ENCODE peak calls at places on chromosomes 16 and 17, in nine cellular contexts. One of them, this sample, is unnamed.

GRCh38 chr16:4675864-4676786 is 17.2 kb upstream of the NUDT16L1 start:
- DNase-seq in heart left ventricle: no peak
- DNase-seq in stomach: no peak
- DNase-seq in cerebellum: no peak
- DNase-seq in Right ventricle myocardium superior: no peak
- DNase-seq in colonic mucosa: no peak
- DNase-seq in cardiac fibroblast: no peak
- DNase-seq in upper lobe of left lung: no peak
- DNase-seq in NCI-H748 treated with DMSO at 0.1 percent for 48 hours: no peak
- DNase-seq in this sample: no peak

GRCh38 chr17:78748730-78749317 is 33.2 kb downstream of the CYTH1 start:
- DNase-seq in heart left ventricle: peak
- DNase-seq in stomach: peak
- DNase-seq in cerebellum: no peak
- DNase-seq in Right ventricle myocardium superior: peak
- DNase-seq in colonic mucosa: peak
- DNase-seq in cardiac fibroblast: peak
- DNase-seq in upper lobe of left lung: peak
- DNase-seq in NCI-H748 treated with DMSO at 0.1 percent for 48 hours: no peak
- DNase-seq in this sample: peak

GRCh38 chr17:57947369-57947768 is 7.8 kb downstream of the CUEDC1 start:
- DNase-seq in heart left ventricle: no peak
- DNase-seq in stomach: no peak
- DNase-seq in cerebellum: no peak
- DNase-seq in Right ventricle myocardium superior: no peak
- DNase-seq in colonic mucosa: no peak
- DNase-seq in cardiac fibroblast: no peak
- DNase-seq in upper lobe of left lung: no peak
- DNase-seq in NCI-H748 treated with DMSO at 0.1 percent for 48 hours: no peak
- DNase-seq in this sample: no peak

GRCh38 chr17:72126575-72127486 is 6.0 kb downstream of the SOX9 start:
- DNase-seq in heart left ventricle: no peak
- DNase-seq in stomach: peak
- DNase-seq in cerebellum: no peak
- DNase-seq in Right ventricle myocardium superior: no peak
- DNase-seq in colonic mucosa: peak
- DNase-seq in cardiac fibroblast: peak
- DNase-seq in upper lobe of left lung: no peak
- DNase-seq in NCI-H748 treated with DMSO at 0.1 percent for 48 hours: no peak
- DNase-seq in this sample: peak

GRCh38 chr17:49518346-49519078 is 23.4 kb downstream of the NGFR start:
- DNase-seq in heart left ventricle: no peak
- DNase-seq in stomach: no peak
- DNase-seq in cerebellum: no peak
- DNase-seq in Right ventricle myocardium superior: no peak
- DNase-seq in colonic mucosa: no peak
- DNase-seq in cardiac fibroblast: no peak
- DNase-seq in upper lobe of left lung: no peak
- DNase-seq in NCI-H748 treated with DMSO at 0.1 percent for 48 hours: no peak
- DNase-seq in this sample: no peak

GRCh38 chr16:88287219-88287618 is 95.5 kb upstream of the ZNF469 start:
- DNase-seq in heart left ventricle: no peak
- DNase-seq in stomach: no peak
- DNase-seq in cerebellum: no peak
- DNase-seq in Right ventricle myocardium superior: no peak
- DNase-seq in colonic mucosa: no peak
- DNase-seq in cardiac fibroblast: no peak
- DNase-seq in upper lobe of left lung: no peak
- DNase-seq in NCI-H748 treated with DMSO at 0.1 percent for 48 hours: no peak
- DNase-seq in this sample: no peak

GRCh38 chr16:69833357-69833781 is 71.2 kb downstream of the WWP2 start:
- DNase-seq in heart left ventricle: no peak
- DNase-seq in stomach: no peak
- DNase-seq in cerebellum: no peak
- DNase-seq in Right ventricle myocardium superior: no peak
- DNase-seq in colonic mucosa: no peak
- DNase-seq in cardiac fibroblast: no peak
- DNase-seq in upper lobe of left lung: no peak
- DNase-seq in NCI-H748 treated with DMSO at 0.1 percent for 48 hours: no peak
- DNase-seq in this sample: no peak

GRCh38 chr17:75769536-75769935 is 4.5 kb upstream of the GALK1 start:
- DNase-seq in heart left ventricle: no peak
- DNase-seq in stomach: peak
- DNase-seq in cerebellum: no peak
- DNase-seq in Right ventricle myocardium superior: no peak
- DNase-seq in colonic mucosa: peak
- DNase-seq in cardiac fibroblast: no peak
- DNase-seq in upper lobe of left lung: no peak
- DNase-seq in NCI-H748 treated with DMSO at 0.1 percent for 48 hours: no peak
- DNase-seq in this sample: no peak

GRCh38 chr16:78522327-78522726 is 422.9 kb downstream of the WWOX start:
- DNase-seq in heart left ventricle: no peak
- DNase-seq in stomach: no peak
- DNase-seq in cerebellum: no peak
- DNase-seq in Right ventricle myocardium superior: no peak
- DNase-seq in colonic mucosa: no peak
- DNase-seq in cardiac fibroblast: no peak
- DNase-seq in upper lobe of left lung: no peak
- DNase-seq in NCI-H748 treated with DMSO at 0.1 percent for 48 hours: no peak
- DNase-seq in this sample: no peak

GRCh38 chr16:54533856-54534490 is 247.4 kb upstream of the IRX3 start:
- DNase-seq in heart left ventricle: no peak
- DNase-seq in stomach: no peak
- DNase-seq in cerebellum: no peak
- DNase-seq in Right ventricle myocardium superior: no peak
- DNase-seq in colonic mucosa: no peak
- DNase-seq in cardiac fibroblast: no peak
- DNase-seq in upper lobe of left lung: no peak
- DNase-seq in NCI-H748 treated with DMSO at 0.1 percent for 48 hours: no peak
- DNase-seq in this sample: no peak

GRCh38 chr16:56470232-56470631 is 18.9 kb downstream of the OGFOD1 start:
- DNase-seq in heart left ventricle: no peak
- DNase-seq in stomach: no peak
- DNase-seq in cerebellum: no peak
- DNase-seq in Right ventricle myocardium superior: no peak
- DNase-seq in colonic mucosa: no peak
- DNase-seq in cardiac fibroblast: no peak
- DNase-seq in upper lobe of left lung: no peak
- DNase-seq in NCI-H748 treated with DMSO at 0.1 percent for 48 hours: no peak
- DNase-seq in this sample: no peak

GRCh38 chr17:77476006-77476405 is 335.2 kb downstream of the SEC14L1 start:
- DNase-seq in heart left ventricle: no peak
- DNase-seq in stomach: no peak
- DNase-seq in cerebellum: no peak
- DNase-seq in Right ventricle myocardium superior: no peak
- DNase-seq in colonic mucosa: no peak
- DNase-seq in cardiac fibroblast: no peak
- DNase-seq in upper lobe of left lung: no peak
- DNase-seq in NCI-H748 treated with DMSO at 0.1 percent for 48 hours: no peak
- DNase-seq in this sample: no peak

GRCh38 chr17:1137465-1137894 is 42.3 kb downstream of the ABR start:
- DNase-seq in heart left ventricle: no peak
- DNase-seq in stomach: no peak
- DNase-seq in cerebellum: no peak
- DNase-seq in Right ventricle myocardium superior: peak
- DNase-seq in colonic mucosa: peak
- DNase-seq in cardiac fibroblast: no peak
- DNase-seq in upper lobe of left lung: no peak
- DNase-seq in NCI-H748 treated with DMSO at 0.1 percent for 48 hours: peak
- DNase-seq in this sample: peak

GRCh38 chr17:58196610-58197009 is 4.1 kb downstream of the EPX start:
- DNase-seq in heart left ventricle: no peak
- DNase-seq in stomach: no peak
- DNase-seq in cerebellum: no peak
- DNase-seq in Right ventricle myocardium superior: no peak
- DNase-seq in colonic mucosa: no peak
- DNase-seq in cardiac fibroblast: no peak
- DNase-seq in upper lobe of left lung: no peak
- DNase-seq in NCI-H748 treated with DMSO at 0.1 percent for 48 hours: no peak
- DNase-seq in this sample: no peak

GRCh38 chr16:13348416-13348815 is 447.0 kb downstream of the SHISA9 start:
- DNase-seq in heart left ventricle: no peak
- DNase-seq in stomach: no peak
- DNase-seq in cerebellum: no peak
- DNase-seq in Right ventricle myocardium superior: no peak
- DNase-seq in colonic mucosa: no peak
- DNase-seq in cardiac fibroblast: no peak
- DNase-seq in upper lobe of left lung: no peak
- DNase-seq in NCI-H748 treated with DMSO at 0.1 percent for 48 hours: no peak
- DNase-seq in this sample: no peak

GRCh38 chr16:529012-529575 is 1.6 kb downstream of the CAPN15 start:
- DNase-seq in heart left ventricle: no peak
- DNase-seq in stomach: no peak
- DNase-seq in cerebellum: no peak
- DNase-seq in Right ventricle myocardium superior: no peak
- DNase-seq in colonic mucosa: no peak
- DNase-seq in cardiac fibroblast: no peak
- DNase-seq in upper lobe of left lung: no peak
- DNase-seq in NCI-H748 treated with DMSO at 0.1 percent for 48 hours: no peak
- DNase-seq in this sample: no peak

GRCh38 chr17:58092101-58092796 is 9.0 kb downstream of the DYNLL2 start:
- DNase-seq in heart left ventricle: no peak
- DNase-seq in stomach: no peak
- DNase-seq in cerebellum: no peak
- DNase-seq in Right ventricle myocardium superior: no peak
- DNase-seq in colonic mucosa: no peak
- DNase-seq in cardiac fibroblast: no peak
- DNase-seq in upper lobe of left lung: no peak
- DNase-seq in NCI-H748 treated with DMSO at 0.1 percent for 48 hours: no peak
- DNase-seq in this sample: no peak

GRCh38 chr17:82046903-82047302 is 4.7 kb downstream of the RFNG start:
- DNase-seq in heart left ventricle: no peak
- DNase-seq in stomach: no peak
- DNase-seq in cerebellum: no peak
- DNase-seq in Right ventricle myocardium superior: no peak
- DNase-seq in colonic mucosa: no peak
- DNase-seq in cardiac fibroblast: no peak
- DNase-seq in upper lobe of left lung: no peak
- DNase-seq in NCI-H748 treated with DMSO at 0.1 percent for 48 hours: no peak
- DNase-seq in this sample: no peak

GRCh38 chr16:88352261-88353200 is 30.2 kb upstream of the ZNF469 start:
- DNase-seq in heart left ventricle: peak
- DNase-seq in stomach: no peak
- DNase-seq in cerebellum: no peak
- DNase-seq in Right ventricle myocardium superior: peak
- DNase-seq in colonic mucosa: no peak
- DNase-seq in cardiac fibroblast: no peak
- DNase-seq in upper lobe of left lung: no peak
- DNase-seq in NCI-H748 treated with DMSO at 0.1 percent for 48 hours: no peak
- DNase-seq in this sample: no peak